ENCODE peak calls at places on chromosomes 11 and 22, in nine cellular contexts. Y is endothelial cell, L is psoas muscle, T is right lobe of liver, J is choroid plexus epithelial cell, V is AG09309, N is breast epithelium, U is endothelial cell of umbilical vein, E is GM23338. P is an unnamed sample.

GRCh38 chr22:22070371-22070824 is 87.8 kb upstream of the TOP3B start:
- DNase-seq in L (no peak), N (no peak), Y (no peak), U (no peak), V (no peak), J (peak), T (no peak), E (no peak), P (no peak)

GRCh38 chr22:19109198-19110063 is 12.8 kb downstream of the DGCR2 start:
- DNase-seq in Y (no peak), U (peak), E (no peak), V (peak), T (no peak), J (peak), L (no peak), N (peak), P (no peak)

GRCh38 chr11:84430661-84431060 is 1144.5 kb upstream of the CCDC90B start:
- DNase-seq in J (no peak), T (no peak), U (no peak), E (peak), L (no peak), Y (no peak), N (no peak), V (no peak), P (no peak)

GRCh38 chr22:31103899-31104694 is 3.3 kb downstream of the SELENOM start:
- DNase-seq in J (no peak), T (no peak), Y (no peak), V (no peak), U (no peak), E (no peak), L (no peak), N (no peak), P (no peak)

GRCh38 chr11:128933481-128934178 is 9.0 kb downstream of the TP53AIP1 start:
- DNase-seq in T (no peak), N (no peak), U (no peak), Y (no peak), E (no peak), V (no peak), J (no peak), L (no peak), P (no peak)

GRCh38 chr22:37824674-37825641 is 1.8 kb downstream of the GALR3 start:
- DNase-seq in L (no peak), T (no peak), U (no peak), N (no peak), V (no peak), E (peak), Y (no peak), J (peak), P (no peak)

GRCh38 chr11:33185756-33186155 is 24.5 kb upstream of the CSTF3 start:
- DNase-seq in U (no peak), N (no peak), E (no peak), Y (no peak), J (no peak), V (no peak), L (no peak), T (no peak), P (no peak)

GRCh38 chr11:103878646-103879045 is 157.8 kb upstream of the DDI1 start:
- DNase-seq in V (no peak), Y (no peak), E (no peak), T (no peak), J (no peak), N (no peak), U (no peak), L (no peak), P (no peak)

GRCh38 chr11:93741882-93742226 is 382 bp downstream of the C11orf54 start:
- DNase-seq in V (peak), Y (no peak), E (peak), N (peak), J (peak), L (no peak), U (no peak), T (peak), P (no peak)

GRCh38 chr11:60504219-60504618 is 11.0 kb upstream of the MS4A13 start:
- DNase-seq in U (no peak), J (no peak), T (no peak), N (no peak), E (no peak), Y (no peak), V (no peak), L (no peak), P (no peak)

GRCh38 chr11:2525941-2526807 is 81.4 kb downstream of the KCNQ1 start:
- DNase-seq in Y (peak), L (peak), T (peak), N (no peak), E (no peak), J (no peak), U (no peak), V (no peak), P (peak)

GRCh38 chr11:14454861-14455632 is 44.6 kb downstream of the COPB1 start:
- DNase-seq in U (peak), T (no peak), L (no peak), N (no peak), J (peak), E (peak), V (no peak), Y (no peak), P (no peak)

GRCh38 chr11:74783241-74783871 is 34.7 kb downstream of the RNF169 start:
- DNase-seq in T (no peak), J (peak), Y (no peak), E (no peak), U (peak), N (no peak), L (no peak), V (peak), P (no peak)

GRCh38 chr11:130509942-130510341 is 61.5 kb downstream of the ADAMTS15 start:
- DNase-seq in U (no peak), L (no peak), T (no peak), J (no peak), V (no peak), N (no peak), E (no peak), Y (no peak), P (no peak)

GRCh38 chr11:43738600-43739409 is 58.3 kb downstream of the HSD17B12 start:
- DNase-seq in T (no peak), U (no peak), N (no peak), L (no peak), J (peak), E (peak), V (peak), Y (no peak), P (no peak)

GRCh38 chr22:30386960-30387848 is at the start of gene RNF215:
- DNase-seq in U (peak), L (peak), T (peak), V (peak), J (peak), Y (peak), E (peak), N (peak), P (peak)

GRCh38 chr22:37207981-37208380 is 4.3 kb downstream of the SSTR3 start:
- DNase-seq in T (peak), Y (no peak), U (no peak), V (no peak), J (no peak), L (no peak), E (no peak), N (no peak), P (no peak)

GRCh38 chr11:28887681-28888080 is 779.5 kb downstream of the METTL15 start:
- DNase-seq in N (no peak), U (peak), Y (no peak), V (peak), J (no peak), T (no peak), L (no peak), E (no peak), P (no peak)

GRCh38 chr11:16909375-16910035 is 104.7 kb downstream of the PLEKHA7 start:
- DNase-seq in T (no peak), U (no peak), N (no peak), J (no peak), V (no peak), E (no peak), Y (no peak), L (no peak), P (no peak)

GRCh38 chr22:49170053-49170452 is 657.6 kb downstream of the BRD1 start:
- DNase-seq in U (no peak), T (no peak), Y (no peak), J (no peak), N (no peak), V (no peak), L (peak), E (no peak), P (no peak)

GRCh38 chr11:32775908-32776307 is 18.6 kb downstream of the CCDC73 start:
- DNase-seq in L (no peak), E (no peak), U (no peak), N (no peak), V (no peak), T (no peak), J (peak), Y (no peak), P (no peak)

DNA sequence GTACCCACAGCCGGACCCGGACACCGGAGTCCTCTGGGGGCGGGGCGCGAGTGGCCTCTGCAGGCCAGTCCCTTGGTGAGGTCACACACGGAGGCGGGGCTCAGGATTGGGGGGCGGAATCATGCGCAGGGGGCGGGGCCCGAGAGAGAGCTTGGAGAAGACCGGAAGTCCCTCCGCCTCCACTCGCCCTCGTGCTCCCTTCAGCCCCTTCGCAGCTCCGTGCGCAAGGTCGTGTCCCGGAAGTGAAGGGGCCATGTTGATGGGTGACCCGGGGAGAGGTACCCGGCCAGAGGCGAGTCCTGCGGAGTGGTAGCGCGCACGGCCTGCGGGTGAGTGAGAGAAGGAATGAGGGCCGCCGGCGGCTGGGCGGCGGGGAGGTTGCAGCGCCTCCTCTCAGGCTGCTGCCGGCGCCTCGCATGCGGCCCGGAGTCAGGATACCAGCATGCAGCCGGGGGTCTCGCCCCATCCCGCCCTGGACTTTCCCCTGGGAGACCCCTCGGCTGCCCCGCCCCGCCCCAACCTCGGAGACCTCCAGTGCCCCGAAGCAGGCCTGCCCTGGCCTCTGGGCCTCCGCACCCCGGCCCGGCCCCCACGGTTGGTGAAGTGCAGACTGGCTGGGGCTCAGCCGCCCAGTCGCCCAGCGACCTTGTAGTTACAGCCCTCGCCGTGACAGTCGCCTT is at the start of gene MIEF1:
- DNase-seq in T (peak), V (peak), U (peak), L (peak), N (peak), E (peak), Y (peak), J (peak), P (peak)
- TF ChIP-seq CTCF in T (no peak), V (no peak), U (no peak), L (no peak), N (no peak), E (no peak), Y (no peak), J (no peak), P (no peak)

DNA sequence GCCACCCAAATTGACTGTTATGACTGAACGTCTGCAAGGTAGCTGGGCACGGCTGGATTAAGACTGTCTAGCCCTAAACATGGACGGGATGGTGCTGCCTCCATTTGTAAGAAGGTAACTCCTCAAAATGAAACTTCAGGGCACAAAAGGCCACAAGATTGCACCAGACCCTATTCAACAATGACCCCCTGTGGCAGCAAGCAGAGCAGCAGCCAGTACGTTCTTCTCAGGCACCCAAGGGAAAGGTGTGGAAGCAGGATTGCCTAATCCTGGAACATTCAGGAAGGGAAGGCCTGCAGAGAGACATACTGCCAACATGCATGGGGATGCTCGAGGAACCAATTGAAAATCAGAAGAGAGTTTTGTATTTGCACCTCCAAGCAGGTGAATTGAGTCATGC is 4.5 kb upstream of the TBX10 start:
- DNase-seq in L (no peak), V (no peak), E (peak), N (no peak), T (no peak), J (peak), Y (no peak), U (no peak), P (no peak)
- TF ChIP-seq CTCF in L (no peak), V (no peak), E (peak), N (no peak), T (peak), J (peak), Y (no peak), U (peak), P (peak)

GRCh38 chr11:57566564-57567209 is 785 bp downstream of the UBE2L6 start:
- DNase-seq in J (no peak), E (no peak), U (peak), Y (no peak), V (no peak), T (no peak), L (no peak), N (no peak), P (no peak)

GRCh38 chr11:57567512-57568329 is at the start of gene UBE2L6:
- DNase-seq in J (peak), L (peak), U (no peak), T (peak), E (peak), V (no peak), Y (peak), N (peak), P (peak)

GRCh38 chr11:57567210-57567511 is 311 bp downstream of the UBE2L6 start:
- DNase-seq in L (no peak), U (peak), N (no peak), E (no peak), Y (no peak), J (peak), V (no peak), T (no peak), P (no peak)

GRCh38 chr11:57566035-57566504 is 1.4 kb downstream of the UBE2L6 start:
- DNase-seq in Y (no peak), E (no peak), L (no peak), T (no peak), J (peak), U (peak), N (no peak), V (peak), P (no peak)

DNA sequence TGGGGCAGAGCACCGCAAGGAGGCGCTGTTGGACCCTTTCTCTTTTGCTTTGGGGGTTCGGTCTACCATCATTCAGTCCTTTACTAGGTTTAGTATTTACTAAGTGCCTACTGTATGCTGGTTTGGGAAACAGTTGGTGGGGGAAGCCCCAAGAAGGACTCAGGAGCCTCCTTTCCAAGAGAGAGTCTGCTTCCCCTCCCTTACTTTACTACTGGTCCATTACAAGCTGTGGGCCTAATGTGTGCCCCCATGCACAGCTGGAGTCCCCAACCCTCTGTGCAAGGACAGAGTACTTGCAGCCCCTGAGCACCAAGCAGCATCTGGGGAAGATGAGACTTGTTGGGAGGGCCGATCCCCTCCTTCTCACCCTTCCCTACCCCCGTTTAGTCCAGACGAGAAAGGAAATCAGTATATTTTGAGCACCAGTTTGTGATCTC is 876 bp upstream of the UBE2L6 start:
- DNase-seq in E (peak), L (no peak), U (peak), Y (no peak), V (peak), N (no peak), J (peak), T (no peak), P (no peak)
- TF ChIP-seq CTCF in E (no peak), L (peak), U (peak), Y (peak), V (peak), N (peak), J (peak), T (peak), P (peak)

DNA sequence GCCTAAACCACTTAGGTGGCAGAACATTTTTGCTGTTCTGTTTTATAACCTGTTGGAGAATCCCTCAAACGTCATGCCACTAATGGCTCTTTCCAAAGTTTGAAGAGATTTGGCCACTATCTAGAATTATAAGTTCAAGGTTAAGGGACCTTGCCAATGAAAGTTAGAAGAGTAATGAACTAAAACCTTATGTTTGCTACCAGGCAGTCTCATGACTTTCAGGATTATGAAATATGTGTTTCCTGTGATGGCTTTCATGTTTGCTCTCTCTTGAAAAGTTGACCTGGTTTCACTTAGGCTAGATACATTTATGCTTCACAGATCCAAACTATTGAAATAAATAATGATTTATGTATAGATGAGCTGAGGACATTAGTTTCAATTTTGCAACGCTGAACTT is 340.0 kb downstream of the LRRC4C start:
- DNase-seq in U (no peak), L (no peak), T (no peak), Y (no peak), V (no peak), E (no peak), N (no peak), J (no peak), P (no peak)
- TF ChIP-seq CTCF in U (no peak), L (no peak), T (no peak), Y (no peak), V (no peak), E (no peak), N (no peak), J (no peak), P (no peak)

DNA sequence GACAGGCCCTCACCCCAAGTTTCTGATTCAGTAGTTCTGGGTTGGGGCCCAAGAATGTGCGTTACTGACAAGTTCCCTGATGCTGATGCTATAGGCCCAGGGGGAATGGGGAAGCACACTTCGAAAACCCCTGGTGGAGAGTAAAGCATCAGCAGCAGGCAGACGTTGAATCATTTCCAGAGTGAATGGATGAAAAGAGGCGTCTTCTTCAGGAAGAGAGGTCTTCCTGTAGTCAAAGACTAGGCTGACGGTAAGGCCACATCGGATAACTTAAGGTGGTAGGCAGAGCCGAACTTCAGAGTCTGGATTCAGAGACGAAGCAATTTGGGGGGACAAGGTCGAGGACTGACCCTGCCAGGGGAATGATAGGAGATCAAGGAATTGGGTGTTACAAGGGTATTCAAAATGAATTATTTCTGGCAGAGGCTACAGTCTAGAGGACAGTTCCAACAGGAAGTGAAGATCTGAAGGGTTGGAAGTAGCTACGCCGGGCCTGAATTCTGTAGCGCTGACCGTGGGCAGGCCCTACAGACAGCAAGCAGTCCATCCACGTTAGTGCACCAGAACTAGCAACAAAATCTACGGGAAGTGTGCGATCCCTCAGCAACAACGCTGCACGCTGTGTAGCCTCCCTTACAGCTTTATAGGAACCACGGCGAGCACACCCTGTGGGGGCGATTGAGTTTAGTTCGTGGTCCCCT is 862 bp upstream of the CENATAC start:
- DNase-seq in T (no peak), L (no peak), Y (peak), N (no peak), V (no peak), E (peak), U (peak), J (no peak), P (no peak)
- TF ChIP-seq CTCF in T (no peak), L (no peak), Y (peak), N (no peak), V (peak), E (peak), U (peak), J (peak), P (peak)

GRCh38 chr11:105861225-105861624 is 160.8 kb downstream of the MSANTD4 start:
- DNase-seq in T (no peak), V (no peak), E (peak), J (peak), N (no peak), U (peak), L (no peak), Y (no peak), P (no peak)
- TF ChIP-seq CTCF in T (no peak), V (no peak), E (peak), J (peak), N (no peak), U (peak), L (no peak), Y (no peak), P (no peak)

DNA sequence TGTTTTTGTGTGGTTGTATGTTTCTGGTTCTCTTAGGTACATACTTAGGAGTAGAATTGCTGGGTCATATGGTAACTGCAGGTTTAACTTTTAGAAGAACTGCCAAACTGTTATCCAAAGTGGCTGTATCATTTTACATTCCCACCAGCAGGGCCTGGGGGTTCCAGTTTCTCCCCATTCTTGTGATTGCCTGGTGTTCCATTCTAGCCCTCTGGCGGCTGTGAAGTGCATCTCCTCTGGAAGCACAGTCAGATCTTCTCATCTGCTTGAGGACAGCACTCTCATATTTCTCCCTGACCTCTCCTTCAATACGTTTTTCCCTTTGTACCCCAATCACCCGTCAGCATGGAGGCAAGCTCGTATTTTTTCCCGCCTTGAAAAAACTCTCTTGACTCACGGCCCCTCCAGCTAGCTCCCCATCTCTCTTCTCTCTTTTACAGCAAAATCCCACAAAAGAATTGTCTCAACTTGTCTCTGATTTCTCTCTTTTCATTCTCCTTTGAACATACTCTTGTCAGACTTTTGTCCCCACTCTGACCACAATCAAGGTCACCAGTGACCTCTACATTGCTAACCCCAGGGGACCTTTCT is 56.8 kb upstream of the THY1 start:
- DNase-seq in L (peak), E (peak), U (peak), J (peak), Y (peak), V (no peak), N (peak), T (no peak), P (no peak)
- TF ChIP-seq CTCF in L (no peak), E (peak), U (peak), J (peak), Y (peak), V (peak), N (no peak), T (no peak), P (peak)

GRCh38 chr11:11077898-11078297 is 220.0 kb upstream of the ZBED5 start:
- DNase-seq in T (no peak), Y (no peak), V (no peak), L (no peak), E (no peak), U (no peak), N (no peak), J (no peak), P (no peak)

GRCh38 chr11:11076879-11077278 is 219.0 kb upstream of the ZBED5 start:
- DNase-seq in E (no peak), T (no peak), N (no peak), V (no peak), U (no peak), L (no peak), J (no peak), Y (no peak), P (no peak)

GRCh38 chr11:11075515-11076171 is 217.8 kb upstream of the ZBED5 start:
- DNase-seq in L (no peak), V (no peak), U (no peak), T (no peak), N (no peak), Y (no peak), E (peak), J (no peak), P (no peak)

GRCh38 chr11:11076276-11076675 is 218.4 kb upstream of the ZBED5 start:
- DNase-seq in Y (no peak), U (no peak), T (no peak), V (no peak), J (no peak), L (no peak), E (no peak), N (no peak), P (no peak)

GRCh38 chr11:11078344-11078743 is 220.5 kb upstream of the ZBED5 start:
- DNase-seq in J (peak), N (no peak), Y (no peak), E (peak), U (no peak), V (no peak), T (no peak), L (no peak), P (no peak)
- TF ChIP-seq CTCF in J (peak), N (no peak), Y (no peak), E (peak), U (no peak), V (peak), T (no peak), L (no peak), P (no peak)